ENCODE peak calls at places on chromosomes 7 and 10, in nine cellular contexts. One of them, this sample, is unnamed.
A peak's percentile ranks its signal among the peaks of the same experiment; 100 is the strongest.

GRCh38 chr10:299512-299911 is 164.3 kb downstream of the ZMYND11 start:
- DNase-seq in IMR-90: no peak
- DNase-seq in GM20000: no peak
- DNase-seq in keratinocyte: no peak
- DNase-seq in psoas muscle: no peak
- DNase-seq in GM10248: no peak
- DNase-seq in OCI-LY7: peak; percentile 52
- DNase-seq in tibial artery: no peak
- DNase-seq in B cell: no peak
- DNase-seq in this sample: no peak

GRCh38 chr10:58152698-58153263 is 114.9 kb downstream of the IPMK start:
- DNase-seq in IMR-90: peak; percentile 53
- DNase-seq in GM20000: peak; percentile 15
- DNase-seq in keratinocyte: no peak
- DNase-seq in psoas muscle: no peak
- DNase-seq in GM10248: peak; percentile 20
- DNase-seq in OCI-LY7: peak; percentile 44
- DNase-seq in tibial artery: no peak
- DNase-seq in B cell: no peak
- DNase-seq in this sample: no peak

GRCh38 chr7:24283559-24283899 is 461 bp upstream of the NPY start:
- DNase-seq in IMR-90: no peak
- DNase-seq in GM20000: no peak
- DNase-seq in keratinocyte: no peak
- DNase-seq in psoas muscle: no peak
- DNase-seq in GM10248: no peak
- DNase-seq in OCI-LY7: no peak
- DNase-seq in tibial artery: no peak
- DNase-seq in B cell: no peak
- DNase-seq in this sample: peak; percentile 61

GRCh38 chr10:114691442-114691941 is 33.4 kb upstream of the ABLIM1 start:
- DNase-seq in IMR-90: peak; percentile 80
- DNase-seq in GM20000: no peak
- DNase-seq in keratinocyte: no peak
- DNase-seq in psoas muscle: no peak
- DNase-seq in GM10248: no peak
- DNase-seq in OCI-LY7: no peak
- DNase-seq in tibial artery: no peak
- DNase-seq in B cell: no peak
- DNase-seq in this sample: no peak

GRCh38 chr7:93092757-93093370 is 24.9 kb downstream of the SAMD9 start:
- DNase-seq in IMR-90: peak; percentile 71
- DNase-seq in GM20000: peak; percentile 18
- DNase-seq in keratinocyte: no peak
- DNase-seq in psoas muscle: no peak
- DNase-seq in GM10248: no peak
- DNase-seq in OCI-LY7: peak; percentile 30
- DNase-seq in tibial artery: no peak
- DNase-seq in B cell: no peak
- DNase-seq in this sample: no peak

GRCh38 chr7:99406557-99406956 is 1.8 kb downstream of the PDAP1 start:
- DNase-seq in IMR-90: no peak
- DNase-seq in GM20000: no peak
- DNase-seq in keratinocyte: no peak
- DNase-seq in psoas muscle: no peak
- DNase-seq in GM10248: no peak
- DNase-seq in OCI-LY7: peak; percentile 66
- DNase-seq in tibial artery: no peak
- DNase-seq in B cell: no peak
- DNase-seq in this sample: no peak

GRCh38 chr7:92705831-92706230 is 115.6 kb upstream of the FAM133B start:
- DNase-seq in IMR-90: no peak
- DNase-seq in GM20000: no peak
- DNase-seq in keratinocyte: peak; percentile 28
- DNase-seq in psoas muscle: no peak
- DNase-seq in GM10248: no peak
- DNase-seq in OCI-LY7: no peak
- DNase-seq in tibial artery: no peak
- DNase-seq in B cell: no peak
- DNase-seq in this sample: no peak

GRCh38 chr10:49218480-49218879 is 30.3 kb upstream of the TMEM273 start:
- DNase-seq in IMR-90: no peak
- DNase-seq in GM20000: no peak
- DNase-seq in keratinocyte: no peak
- DNase-seq in psoas muscle: no peak
- DNase-seq in GM10248: no peak
- DNase-seq in OCI-LY7: no peak
- DNase-seq in tibial artery: no peak
- DNase-seq in B cell: no peak
- DNase-seq in this sample: no peak

GRCh38 chr7:129958643-129959479 is 6.1 kb upstream of the UBE2H start:
- DNase-seq in IMR-90: peak; percentile 91
- DNase-seq in GM20000: no peak
- DNase-seq in keratinocyte: peak; percentile 93
- DNase-seq in psoas muscle: peak; percentile 85
- DNase-seq in GM10248: no peak
- DNase-seq in OCI-LY7: no peak
- DNase-seq in tibial artery: no peak
- DNase-seq in B cell: no peak
- DNase-seq in this sample: peak; percentile 43

GRCh38 chr10:110226926-110227641 is 19.7 kb downstream of the MXI1 start:
- DNase-seq in IMR-90: peak; percentile 19
- DNase-seq in GM20000: peak; percentile 90
- DNase-seq in keratinocyte: no peak
- DNase-seq in psoas muscle: peak; percentile 83
- DNase-seq in GM10248: peak; percentile 86
- DNase-seq in OCI-LY7: no peak
- DNase-seq in tibial artery: peak; percentile 65
- DNase-seq in B cell: peak; percentile 88
- DNase-seq in this sample: peak; percentile 92

GRCh38 chr10:124210263-124210662 is 116.9 kb upstream of the CHST15 start:
- DNase-seq in IMR-90: no peak
- DNase-seq in GM20000: no peak
- DNase-seq in keratinocyte: no peak
- DNase-seq in psoas muscle: no peak
- DNase-seq in GM10248: no peak
- DNase-seq in OCI-LY7: no peak
- DNase-seq in tibial artery: no peak
- DNase-seq in B cell: no peak
- DNase-seq in this sample: no peak

GRCh38 chr10:127853868-127854768 is 38.6 kb downstream of the CLRN3 start:
- DNase-seq in IMR-90: peak; percentile 47
- DNase-seq in GM20000: peak; percentile 68
- DNase-seq in keratinocyte: peak; percentile 11
- DNase-seq in psoas muscle: peak; percentile 71
- DNase-seq in GM10248: peak; percentile 77
- DNase-seq in OCI-LY7: peak; percentile 88
- DNase-seq in tibial artery: peak; percentile 55
- DNase-seq in B cell: peak; percentile 69
- DNase-seq in this sample: peak; percentile 66

GRCh38 chr7:157807510-157807909 is 470.7 kb downstream of the DNAJB6 start:
- DNase-seq in IMR-90: no peak
- DNase-seq in GM20000: no peak
- DNase-seq in keratinocyte: no peak
- DNase-seq in psoas muscle: peak; percentile 12
- DNase-seq in GM10248: no peak
- DNase-seq in OCI-LY7: no peak
- DNase-seq in tibial artery: no peak
- DNase-seq in B cell: no peak
- DNase-seq in this sample: no peak

GRCh38 chr10:68826764-68827591 is at the start of gene STOX1:
- DNase-seq in IMR-90: peak; percentile 51
- DNase-seq in GM20000: peak; percentile 89
- DNase-seq in keratinocyte: no peak
- DNase-seq in psoas muscle: peak; percentile 68
- DNase-seq in GM10248: peak; percentile 82
- DNase-seq in OCI-LY7: peak; percentile 78
- DNase-seq in tibial artery: no peak
- DNase-seq in B cell: peak; percentile 80
- DNase-seq in this sample: peak; percentile 87

GRCh38 chr7:132937286-132937685 is 144.6 kb downstream of the CHCHD3 start:
- DNase-seq in IMR-90: no peak
- DNase-seq in GM20000: no peak
- DNase-seq in keratinocyte: no peak
- DNase-seq in psoas muscle: no peak
- DNase-seq in GM10248: no peak
- DNase-seq in OCI-LY7: no peak
- DNase-seq in tibial artery: no peak
- DNase-seq in B cell: no peak
- DNase-seq in this sample: no peak

GRCh38 chr10:516766-517165 is 172.7 kb downstream of the DIP2C start:
- DNase-seq in IMR-90: no peak
- DNase-seq in GM20000: no peak
- DNase-seq in keratinocyte: no peak
- DNase-seq in psoas muscle: no peak
- DNase-seq in GM10248: no peak
- DNase-seq in OCI-LY7: no peak
- DNase-seq in tibial artery: no peak
- DNase-seq in B cell: no peak
- DNase-seq in this sample: no peak

GRCh38 chr10:133466683-133467275 is 13.0 kb downstream of the SCART1 start:
- DNase-seq in IMR-90: no peak
- DNase-seq in GM20000: no peak
- DNase-seq in keratinocyte: no peak
- DNase-seq in psoas muscle: no peak
- DNase-seq in GM10248: peak; percentile 9
- DNase-seq in OCI-LY7: no peak
- DNase-seq in tibial artery: no peak
- DNase-seq in B cell: no peak
- DNase-seq in this sample: peak; percentile 18

GRCh38 chr10:59560161-59560560 is 149.5 kb downstream of the SLC16A9 start:
- DNase-seq in IMR-90: no peak
- DNase-seq in GM20000: no peak
- DNase-seq in keratinocyte: no peak
- DNase-seq in psoas muscle: no peak
- DNase-seq in GM10248: no peak
- DNase-seq in OCI-LY7: no peak
- DNase-seq in tibial artery: no peak
- DNase-seq in B cell: no peak
- DNase-seq in this sample: no peak

GRCh38 chr10:75770634-75771081 is 339.2 kb downstream of the LRMDA start:
- DNase-seq in IMR-90: no peak
- DNase-seq in GM20000: no peak
- DNase-seq in keratinocyte: no peak
- DNase-seq in psoas muscle: peak; percentile 62
- DNase-seq in GM10248: no peak
- DNase-seq in OCI-LY7: no peak
- DNase-seq in tibial artery: peak; percentile 68
- DNase-seq in B cell: no peak
- DNase-seq in this sample: no peak

GRCh38 chr7:39757604-39758003 is 134.2 kb downstream of the RALA start:
- DNase-seq in IMR-90: peak; percentile 28
- DNase-seq in GM20000: no peak
- DNase-seq in keratinocyte: no peak
- DNase-seq in psoas muscle: no peak
- DNase-seq in GM10248: no peak
- DNase-seq in OCI-LY7: no peak
- DNase-seq in tibial artery: no peak
- DNase-seq in B cell: no peak
- DNase-seq in this sample: no peak

GRCh38 chr7:29196191-29196590 is 1.6 kb downstream of the CHN2 start:
- DNase-seq in IMR-90: no peak
- DNase-seq in GM20000: no peak
- DNase-seq in keratinocyte: no peak
- DNase-seq in psoas muscle: no peak
- DNase-seq in GM10248: no peak
- DNase-seq in OCI-LY7: no peak
- DNase-seq in tibial artery: no peak
- DNase-seq in B cell: no peak
- DNase-seq in this sample: no peak

GRCh38 chr10:112498806-112499205 is 51.8 kb downstream of the VTI1A start:
- DNase-seq in IMR-90: no peak
- DNase-seq in GM20000: no peak
- DNase-seq in keratinocyte: no peak
- DNase-seq in psoas muscle: no peak
- DNase-seq in GM10248: no peak
- DNase-seq in OCI-LY7: no peak
- DNase-seq in tibial artery: no peak
- DNase-seq in B cell: no peak
- DNase-seq in this sample: no peak
- TF ChIP-seq CTCF in IMR-90: no peak
- TF ChIP-seq CTCF in GM20000: no peak
- TF ChIP-seq CTCF in keratinocyte: no peak
- TF ChIP-seq CTCF in psoas muscle: no peak
- TF ChIP-seq CTCF in GM10248: no peak
- TF ChIP-seq CTCF in OCI-LY7: no peak
- TF ChIP-seq CTCF in tibial artery: no peak
- TF ChIP-seq CTCF in B cell: no peak
- TF ChIP-seq CTCF in this sample: no peak

DNA sequence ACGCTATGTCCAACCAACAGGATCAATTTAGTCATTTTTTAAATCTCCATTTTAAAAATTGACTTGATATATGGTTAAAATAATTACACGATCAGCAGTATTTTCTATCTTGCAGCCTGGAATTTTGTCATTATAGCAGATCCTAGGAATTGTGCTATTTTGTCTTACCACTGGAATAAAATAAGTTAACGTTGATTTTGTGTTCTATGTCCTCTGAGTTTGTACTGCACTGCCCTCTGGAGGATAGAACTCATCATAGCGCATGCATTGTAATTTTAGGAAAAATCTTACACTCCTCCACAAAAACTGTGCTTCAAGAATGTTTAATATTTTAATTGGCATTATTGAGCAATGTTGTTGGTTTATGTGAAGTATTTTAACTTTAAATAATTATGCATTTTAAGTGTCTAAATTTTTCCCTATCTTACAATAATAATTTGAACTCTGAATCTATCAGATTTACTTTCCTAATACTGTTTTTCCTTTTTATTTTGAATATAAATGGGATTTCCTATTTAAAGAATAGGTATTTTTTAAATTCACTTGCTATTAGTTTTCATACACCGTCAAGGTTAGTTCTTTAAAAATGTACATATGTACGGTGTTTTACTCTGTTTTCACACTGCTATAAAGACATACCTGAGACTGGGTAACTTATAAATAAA is 220.1 kb downstream of the PPP1R3A start:
- DNase-seq in IMR-90: peak; percentile 39
- DNase-seq in GM20000: peak; percentile 7
- DNase-seq in keratinocyte: no peak
- DNase-seq in psoas muscle: no peak
- DNase-seq in GM10248: no peak
- DNase-seq in OCI-LY7: peak; percentile 18
- DNase-seq in tibial artery: no peak
- DNase-seq in B cell: no peak
- DNase-seq in this sample: no peak
- TF ChIP-seq CTCF in IMR-90: peak; percentile 70
- TF ChIP-seq CTCF in GM20000: peak; percentile 51
- TF ChIP-seq CTCF in keratinocyte: no peak
- TF ChIP-seq CTCF in psoas muscle: peak; percentile 81
- TF ChIP-seq CTCF in GM10248: peak; percentile 64
- TF ChIP-seq CTCF in OCI-LY7: peak; percentile 90
- TF ChIP-seq CTCF in tibial artery: peak; percentile 65
- TF ChIP-seq CTCF in B cell: peak; percentile 52
- TF ChIP-seq CTCF in this sample: peak; percentile 49

GRCh38 chr7:151736403-151736909 is 140.5 kb downstream of the PRKAG2 start:
- DNase-seq in IMR-90: peak; percentile 96
- DNase-seq in GM20000: no peak
- DNase-seq in keratinocyte: no peak
- DNase-seq in psoas muscle: peak; percentile 88
- DNase-seq in GM10248: no peak
- DNase-seq in OCI-LY7: no peak
- DNase-seq in tibial artery: peak; percentile 68
- DNase-seq in B cell: no peak
- DNase-seq in this sample: peak; percentile 53
- TF ChIP-seq CTCF in IMR-90: peak; percentile 47
- TF ChIP-seq CTCF in GM20000: no peak
- TF ChIP-seq CTCF in keratinocyte: peak; percentile 53
- TF ChIP-seq CTCF in psoas muscle: peak; percentile 20
- TF ChIP-seq CTCF in GM10248: no peak
- TF ChIP-seq CTCF in OCI-LY7: no peak
- TF ChIP-seq CTCF in tibial artery: no peak
- TF ChIP-seq CTCF in B cell: no peak
- TF ChIP-seq CTCF in this sample: no peak

GRCh38 chr7:85851571-85852193 is 664.8 kb upstream of the SEMA3D start:
- DNase-seq in IMR-90: peak; percentile 69
- DNase-seq in GM20000: no peak
- DNase-seq in keratinocyte: no peak
- DNase-seq in psoas muscle: no peak
- DNase-seq in GM10248: no peak
- DNase-seq in OCI-LY7: peak; percentile 21
- DNase-seq in tibial artery: no peak
- DNase-seq in B cell: no peak
- DNase-seq in this sample: no peak
- TF ChIP-seq CTCF in IMR-90: peak; percentile 57
- TF ChIP-seq CTCF in GM20000: no peak
- TF ChIP-seq CTCF in keratinocyte: no peak
- TF ChIP-seq CTCF in psoas muscle: peak; percentile 24
- TF ChIP-seq CTCF in GM10248: no peak
- TF ChIP-seq CTCF in OCI-LY7: peak; percentile 73
- TF ChIP-seq CTCF in tibial artery: no peak
- TF ChIP-seq CTCF in B cell: no peak
- TF ChIP-seq CTCF in this sample: peak; percentile 51

This sample was measured in left lung.